ENCODE peak calls at places on chromosomes 4 and X, in seven cellular contexts. L is right lobe of liver; Y is CD8-positive, alpha-beta memory T cell; P is GM12864; K is IMR-90; W is cardiac muscle cell; T is astrocyte. Q is an unnamed sample.

GRCh38 chr4:122100508-122100907 is 51.6 kb upstream of the BLTP1 start:
- DNase-seq in L (no peak), Y (no peak), P (no peak), K (no peak), W (no peak), T (no peak), Q (peak)

GRCh38 chr4:78610546-78611214 is 59.1 kb downstream of the ANXA3 start:
- DNase-seq in L (no peak), Y (peak), P (no peak), K (peak), W (no peak), T (peak), Q (no peak)

GRCh38 chr4:74032064-74032463 is 6.4 kb downstream of the CXCL3 start:
- DNase-seq in L (no peak), Y (no peak), P (no peak), K (peak), W (no peak), T (no peak), Q (no peak)

GRCh38 chr4:123398151-123398802 is 1.7 kb downstream of the SPRY1 start:
- DNase-seq in L (peak), Y (peak), P (no peak), K (peak), W (peak), T (peak), Q (peak)

GRCh38 chrX:17372052-17372451 is 2.9 kb upstream of the NHS start:
- DNase-seq in L (no peak), Y (no peak), P (no peak), K (no peak), W (no peak), T (no peak), Q (no peak)

GRCh38 chrX:107226766-107227165 is 20.4 kb downstream of the DNAAF6 start:
- DNase-seq in L (no peak), Y (no peak), P (no peak), K (no peak), W (no peak), T (no peak), Q (no peak)

GRCh38 chrX:27679281-27679680 is 89.1 kb downstream of the DCAF8L2 start:
- DNase-seq in L (no peak), Y (no peak), P (no peak), K (peak), W (no peak), T (peak), Q (no peak)

GRCh38 chr4:90198086-90198847 is 71.1 kb downstream of the CCSER1 start:
- DNase-seq in L (no peak), Y (no peak), P (no peak), K (no peak), W (no peak), T (no peak), Q (peak)

GRCh38 chrX:153900806-153901752 is 3.4 kb upstream of the AVPR2 start:
- DNase-seq in L (peak), Y (peak), P (peak), K (peak), W (peak), T (peak), Q (peak)

GRCh38 chrX:40543661-40544328 is 37.0 kb upstream of the ATP6AP2 start:
- DNase-seq in L (no peak), Y (peak), P (peak), K (peak), W (peak), T (peak), Q (peak)

GRCh38 chr4:75555294-75556164 is at the start of gene ODAPH:
- DNase-seq in L (no peak), Y (no peak), P (peak), K (peak), W (no peak), T (peak), Q (peak)

GRCh38 chr4:1249731-1250526 is 999 bp upstream of the CTBP1 start:
- DNase-seq in L (no peak), Y (peak), P (no peak), K (no peak), W (no peak), T (peak), Q (peak)

GRCh38 chrX:16892504-16893362 is 22.6 kb upstream of the RBBP7 start:
- DNase-seq in L (peak), Y (peak), P (no peak), K (peak), W (peak), T (peak), Q (peak)

GRCh38 chr4:155331478-155331877 is 45.3 kb downstream of the MAP9 start:
- DNase-seq in L (no peak), Y (no peak), P (no peak), K (no peak), W (no peak), T (no peak), Q (no peak)

GRCh38 chr4:9904976-9905587 is 116.2 kb downstream of the SLC2A9 start:
- DNase-seq in L (no peak), Y (no peak), P (no peak), K (peak), W (no peak), T (peak), Q (no peak)

GRCh38 chr4:165929662-165930061 is 56.6 kb downstream of the TLL1 start:
- DNase-seq in L (no peak), Y (no peak), P (no peak), K (no peak), W (no peak), T (no peak), Q (no peak)

GRCh38 chrX:155000841-155001240 is 21.7 kb downstream of the F8 start:
- DNase-seq in L (no peak), Y (no peak), P (no peak), K (no peak), W (no peak), T (no peak), Q (no peak)
- H3K4me3 ChIP-seq in L (no peak), Y (no peak), P (no peak), K (no peak), W (no peak), T (no peak), Q (no peak)

DNA sequence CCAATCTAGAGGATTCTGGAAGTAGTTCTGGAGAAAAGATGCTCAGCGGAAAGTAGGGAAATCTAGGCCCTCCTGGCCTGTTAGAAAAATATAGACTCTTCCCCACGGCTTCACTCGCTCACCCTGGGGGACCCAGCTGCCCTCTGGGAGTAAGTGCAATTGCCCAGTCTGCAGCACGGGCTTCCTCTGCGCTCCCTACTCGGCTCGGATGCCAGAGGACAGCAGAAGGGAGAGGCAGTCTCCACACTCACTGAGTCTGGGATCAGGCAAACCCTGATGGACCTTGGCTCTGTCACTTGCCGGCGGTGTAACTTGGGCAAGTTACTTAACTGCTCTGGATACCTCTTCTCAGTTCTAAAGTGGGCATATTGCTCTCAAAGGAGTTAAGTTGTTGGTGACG is 2.1 kb downstream of the SHISA3 start:
- DNase-seq in L (no peak), Y (no peak), P (no peak), K (no peak), W (no peak), T (no peak), Q (peak)
- H3K4me3 ChIP-seq in L (no peak), Y (no peak), P (peak), K (peak), W (peak), T (no peak), Q (peak)

DNA sequence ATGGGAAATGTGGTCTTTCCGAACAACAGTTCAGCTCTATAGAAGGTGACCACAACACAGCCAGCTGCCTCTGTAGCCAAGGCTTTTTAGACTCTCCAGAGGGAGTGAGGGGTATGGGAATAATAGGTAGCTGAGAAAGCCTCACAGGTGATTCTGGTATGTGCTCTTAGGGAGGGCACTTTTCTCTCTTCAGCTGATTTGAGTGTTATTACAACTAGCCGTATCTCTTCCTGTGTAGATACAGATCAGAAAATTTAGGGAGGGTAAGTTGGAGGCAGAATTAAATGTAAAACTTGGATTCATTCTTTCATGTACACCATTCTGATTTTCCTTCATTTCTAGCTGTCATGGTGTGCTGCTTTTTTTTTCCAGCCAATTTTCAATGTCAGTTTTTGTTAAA is 154.9 kb downstream of the BMPR1B start:
- DNase-seq in L (no peak), Y (no peak), P (no peak), K (no peak), W (no peak), T (no peak), Q (no peak)
- H3K4me3 ChIP-seq in L (no peak), Y (no peak), P (no peak), K (no peak), W (no peak), T (no peak), Q (no peak)

DNA sequence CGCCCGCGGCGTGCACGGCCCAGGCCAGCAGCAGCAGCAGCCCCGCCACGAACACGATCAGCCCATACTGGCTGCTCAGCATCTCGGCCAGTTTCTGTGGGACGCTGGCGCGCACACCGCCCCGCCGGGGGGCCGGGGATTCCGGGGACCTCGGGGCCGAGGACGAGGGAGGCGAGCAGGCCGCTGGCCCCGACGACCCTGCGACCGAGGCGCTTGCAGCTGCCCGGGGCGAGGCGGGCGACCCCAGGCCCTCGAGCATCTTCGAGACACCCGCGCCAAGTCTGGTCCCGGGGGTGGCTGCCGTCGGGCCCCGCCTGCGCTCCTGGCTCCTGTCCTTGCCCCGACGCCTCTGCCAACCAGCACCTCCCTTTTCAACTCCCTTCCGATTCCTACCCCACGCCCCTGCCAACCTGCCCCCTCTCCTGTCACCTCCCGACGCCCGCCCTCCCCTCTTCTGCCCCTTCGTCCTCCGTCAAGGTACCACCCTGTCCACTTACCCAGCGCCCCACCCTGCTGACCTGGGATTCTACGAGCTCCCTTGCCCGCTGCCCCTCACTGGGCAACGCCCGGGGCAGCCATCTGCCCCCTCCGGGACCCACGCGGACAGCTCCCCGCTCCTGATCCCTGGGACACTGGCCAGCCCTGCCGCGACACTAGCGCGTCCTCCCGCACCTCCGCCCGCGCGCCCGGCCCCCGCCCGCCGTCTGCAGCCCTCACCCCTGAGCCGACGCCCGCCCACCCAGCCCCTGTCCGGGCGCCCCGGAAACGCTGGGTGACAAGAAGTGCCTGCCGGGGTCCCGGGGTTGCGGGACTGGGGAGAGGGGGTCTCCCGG is at the start of gene OTOP1:
- DNase-seq in L (no peak), Y (no peak), P (no peak), K (no peak), W (no peak), T (no peak), Q (no peak)
- H3K4me3 ChIP-seq in L (no peak), Y (no peak), P (no peak), K (no peak), W (no peak), T (no peak), Q (peak)

DNA sequence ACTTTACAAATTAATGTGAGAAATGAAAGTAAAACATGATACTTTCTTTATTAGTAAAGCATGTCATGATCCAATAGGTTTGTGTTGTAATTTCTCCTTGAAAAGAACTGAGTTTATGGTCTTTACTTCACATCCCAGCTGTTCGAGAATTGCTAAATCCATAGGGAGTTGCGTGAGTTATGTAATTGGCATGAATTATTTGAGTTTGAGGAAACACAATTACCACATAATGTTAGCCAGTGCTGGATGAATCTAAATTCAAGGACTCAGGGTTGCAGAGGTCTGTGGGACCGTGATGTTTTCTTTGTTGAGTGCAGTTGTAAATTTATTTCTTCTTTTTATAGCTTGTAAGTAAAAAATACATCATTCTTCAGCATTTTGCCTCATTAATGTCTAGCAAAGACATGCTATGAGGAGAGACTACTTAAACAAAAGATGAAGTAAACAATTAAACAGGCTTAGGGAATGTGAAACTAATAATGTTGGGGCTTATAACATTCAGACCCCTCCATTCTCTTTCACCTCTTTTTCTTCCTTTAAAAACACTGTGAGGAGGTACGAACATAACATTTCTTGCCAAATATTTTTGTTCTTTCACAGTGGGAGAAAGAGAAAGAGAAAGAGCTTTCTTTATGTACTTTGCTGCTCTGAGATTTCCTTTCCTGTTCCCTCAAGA is 159.7 kb upstream of the ANK2 start:
- DNase-seq in L (no peak), Y (no peak), P (no peak), K (peak), W (no peak), T (peak), Q (no peak)
- H3K4me3 ChIP-seq in L (no peak), Y (no peak), P (peak), K (no peak), W (no peak), T (no peak), Q (no peak)

Q was measured in GM23338.